ENCODE peak calls at places on chromosome 6, in five cellular contexts. J is H1, O is IMR-90, L is mesendoderm, F is H9. X is an unnamed sample.

GRCh38 chr6:133641111-133641510 is 247.8 kb upstream of the TCF21 start:
- DNase-seq in F (no peak), O (no peak), J (no peak), L (no peak), X (no peak)

GRCh38 chr6:1609662-1610496 is at the start of gene FOXC1:
- DNase-seq in O (peak; percentile 94), F (peak; percentile 79), J (no peak), L (peak; percentile 80), X (peak; percentile 80)

GRCh38 chr6:167684276-167685104 is 142.2 kb upstream of the AFDN start:
- DNase-seq in O (no peak), J (no peak), L (no peak), F (peak; percentile 56), X (no peak)

GRCh38 chr6:53544050-53544499 is 826 bp downstream of the GCLC start:
- DNase-seq in L (no peak), O (peak; percentile 27), J (no peak), F (no peak), X (peak; percentile 27)

GRCh38 chr6:113632220-113632864 is 224.8 kb upstream of the MARCKS start:
- DNase-seq in F (no peak), O (peak; percentile 88), J (no peak), L (peak; percentile 38), X (peak; percentile 3)

GRCh38 chr6:56361812-56362211 is 114.4 kb upstream of the COL21A1 start:
- DNase-seq in O (no peak), L (no peak), J (no peak), F (no peak), X (no peak)

GRCh38 chr6:74967821-74968220 is 238.0 kb downstream of the COL12A1 start:
- DNase-seq in F (no peak), O (no peak), L (no peak), J (no peak), X (no peak)

GRCh38 chr6:30067460-30068139 is 602 bp downstream of the PPP1R11 start:
- DNase-seq in J (no peak), F (peak; percentile 92), L (no peak), O (no peak), X (no peak)

GRCh38 chr6:129908858-129909257 is 47.7 kb upstream of the TMEM244 start:
- DNase-seq in F (no peak), L (no peak), J (no peak), O (no peak), X (no peak)

DNA sequence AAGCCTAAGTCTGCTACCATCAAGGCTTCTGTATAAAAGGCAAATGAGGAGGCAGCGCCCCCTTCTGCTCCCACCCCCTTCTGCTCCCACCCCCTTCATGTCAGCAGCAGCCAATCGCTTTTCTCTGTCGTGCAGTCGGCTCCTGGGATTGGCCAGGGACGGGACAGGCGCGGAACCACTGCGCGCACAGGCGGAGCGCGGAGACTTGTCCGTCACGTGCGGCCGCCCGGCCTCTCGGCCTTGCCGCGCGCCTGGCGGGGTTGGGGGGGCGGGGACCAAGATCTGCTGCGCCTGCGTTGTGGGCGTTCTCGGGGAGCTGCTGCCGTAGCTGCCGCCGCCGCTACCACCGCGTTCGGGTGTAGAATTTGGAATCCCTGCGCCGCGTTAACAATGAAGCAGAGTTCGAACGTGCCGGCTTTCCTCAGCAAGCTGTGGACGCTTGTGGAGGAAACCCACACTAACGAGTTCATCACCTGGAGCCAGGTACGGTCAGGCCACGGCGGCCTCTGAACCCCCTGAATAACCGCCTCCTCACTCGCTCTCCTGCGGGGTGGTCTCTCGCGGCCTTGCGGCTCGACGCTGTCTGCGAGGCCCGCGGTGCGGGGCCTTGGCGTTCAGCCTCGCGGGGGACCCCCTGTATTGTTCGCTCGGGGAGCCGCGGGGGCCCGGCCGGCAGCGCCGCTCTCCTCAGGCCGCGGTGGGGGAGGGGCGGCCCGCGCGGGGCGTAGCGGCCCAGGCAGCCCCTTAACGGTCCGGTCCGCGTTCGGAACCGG is at the start of gene HSF2:
- DNase-seq in L (peak; percentile 99), J (peak; percentile 85), F (peak; percentile 99), O (peak; percentile 99), X (peak; percentile 91)
- H3K23ac ChIP-seq in L (peak within 1 kb of the TSS; percentile 85), J (no peak within 1 kb of the TSS), F (no peak within 1 kb of the TSS), O (peak within 1 kb of the TSS; percentile 97), X (peak within 1 kb of the TSS; percentile 95)

GRCh38 chr6:96925290-96925687 is 761 bp downstream of the KLHL32 start:
- DNase-seq in O (no peak), F (no peak), J (no peak), L (no peak), X (no peak)
- H2BK15ac ChIP-seq in O (no peak overlapping the region), F (no peak overlapping the region), J (no peak overlapping the region), L (no peak overlapping the region), X (no peak overlapping the region)

DNA sequence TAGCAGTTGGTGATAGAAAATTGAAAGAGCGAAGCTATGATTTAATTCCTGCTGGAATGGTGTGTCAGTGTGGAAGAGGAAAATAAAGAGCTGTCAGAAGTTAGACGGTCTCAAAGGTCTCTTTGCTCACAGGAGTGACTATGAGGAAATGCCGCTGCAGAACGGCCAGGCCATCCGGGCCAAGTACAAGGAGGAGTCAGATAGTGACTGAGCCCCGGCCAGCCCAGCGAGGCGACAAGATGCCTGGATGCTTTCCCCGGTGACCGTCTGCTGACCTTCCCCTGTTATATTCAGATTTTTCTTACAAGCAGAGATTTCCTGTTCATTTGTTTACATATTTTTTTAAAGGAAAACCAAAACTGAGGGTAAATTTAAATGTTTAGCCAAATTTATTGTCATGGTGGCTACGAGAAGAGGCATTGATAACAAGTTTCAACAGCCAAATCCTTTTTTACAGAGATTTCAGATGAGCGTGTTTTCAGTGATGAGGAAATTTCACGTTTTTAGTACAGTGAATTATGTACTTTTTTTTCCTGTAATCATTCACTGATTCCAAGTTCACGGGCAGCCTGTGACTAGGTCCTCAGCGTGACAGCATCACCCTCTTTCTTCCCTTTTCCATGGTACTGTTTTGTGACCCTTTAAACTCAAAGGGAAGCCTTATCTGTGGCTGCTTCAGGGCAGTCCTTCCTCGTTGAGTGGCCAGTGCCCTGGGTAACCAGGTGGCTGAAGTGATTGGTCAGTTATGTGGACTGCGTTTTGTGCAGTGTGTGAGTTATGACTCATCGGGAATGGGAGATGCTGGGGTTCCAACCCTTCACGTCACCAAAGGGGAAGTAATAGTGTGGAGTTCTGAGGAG is 12.6 kb downstream of the DYNLT1 start:
- DNase-seq in J (no peak), O (peak; percentile 97), L (no peak), F (no peak), X (no peak)
- H4K8ac ChIP-seq in J (no peak overlapping the region), O (peak overlapping the region; percentile 0), L (no peak overlapping the region), F (no peak overlapping the region), X (peak overlapping the region; percentile 94)

GRCh38 chr6:3005874-3006273 is 6.2 kb downstream of the NQO2 start:
- DNase-seq in O (no peak), J (no peak), F (no peak), L (no peak), X (no peak)
- H3K23ac ChIP-seq in O (no peak overlapping the region), J (no peak overlapping the region), F (no peak overlapping the region), L (no peak overlapping the region), X (no peak overlapping the region)

X was measured in neuronal stem cell.